ENCODE peak calls at places on chromosomes 5 and 9, in ten cellular contexts. N is A549, O is neuronal stem cell, H is caudate nucleus, I is endothelial cell of umbilical vein, T is psoas muscle, F is pancreas, Q is HL-60, B is gastrocnemius medialis, Z is heart right ventricle. A is an unnamed sample.

GRCh38 chr9:133234577-133235322 is 25.7 kb upstream of the OBP2B start:
- DNase-seq in N (no peak), O (no peak), H (no peak), I (no peak), T (no peak), F (no peak), Q (no peak), B (no peak), Z (no peak), A (no peak)

GRCh38 chr5:78992136-78992535 is 7.0 kb upstream of the ARSB start:
- DNase-seq in N (no peak), O (no peak), H (no peak), I (no peak), T (no peak), F (no peak), Q (peak; percentile 12), B (no peak), Z (no peak), A (no peak)

GRCh38 chr5:143921525-143922311 is 109.8 kb downstream of the HMHB1 start:
- DNase-seq in N (peak; percentile 44), O (no peak), H (no peak), I (peak; percentile 31), T (no peak), F (no peak), Q (no peak), B (no peak), Z (no peak), A (no peak)

GRCh38 chr5:167580608-167581007 is 710.8 kb upstream of the WWC1 start:
- DNase-seq in N (no peak), O (no peak), H (no peak), I (no peak), T (no peak), F (no peak), Q (no peak), B (no peak), Z (no peak), A (no peak)

GRCh38 chr9:93324191-93324834 is 127.2 kb upstream of the FAM120A start:
- DNase-seq in N (no peak), O (no peak), H (no peak), I (no peak), T (no peak), F (no peak), Q (no peak), B (no peak), Z (no peak), A (no peak)

GRCh38 chr5:139108056-139108811 is 89.9 kb downstream of the SIL1 start:
- DNase-seq in N (no peak), O (no peak), H (no peak), I (no peak), T (no peak), F (peak; percentile 46), Q (no peak), B (no peak), Z (no peak), A (no peak)

GRCh38 chr5:176646049-176646706 is 1.1 kb upstream of the TSPAN17 start:
- DNase-seq in N (no peak), O (no peak), H (no peak), I (no peak), T (no peak), F (no peak), Q (no peak), B (no peak), Z (no peak), A (no peak)

GRCh38 chr5:57032151-57032551 is 80.2 kb upstream of the MIER3 start:
- DNase-seq in N (peak; percentile 60), O (no peak), H (no peak), I (no peak), T (no peak), F (no peak), Q (no peak), B (no peak), Z (no peak), A (peak; percentile 75)

GRCh38 chr5:55622460-55622859 is 87.7 kb upstream of the PLPP1 start:
- DNase-seq in N (no peak), O (no peak), H (no peak), I (no peak), T (no peak), F (no peak), Q (no peak), B (no peak), Z (no peak), A (no peak)

GRCh38 chr5:55620781-55621180 is 86.0 kb upstream of the PLPP1 start:
- DNase-seq in N (no peak), O (no peak), H (no peak), I (no peak), T (no peak), F (no peak), Q (no peak), B (no peak), Z (no peak), A (no peak)

GRCh38 chr5:55618318-55618717 is 83.6 kb upstream of the PLPP1 start:
- DNase-seq in N (no peak), O (no peak), H (no peak), I (no peak), T (no peak), F (no peak), Q (no peak), B (no peak), Z (no peak), A (no peak)

GRCh38 chr5:55621218-55621617 is 86.5 kb upstream of the PLPP1 start:
- DNase-seq in N (no peak), O (no peak), H (no peak), I (no peak), T (no peak), F (no peak), Q (no peak), B (no peak), Z (no peak), A (no peak)

DNA sequence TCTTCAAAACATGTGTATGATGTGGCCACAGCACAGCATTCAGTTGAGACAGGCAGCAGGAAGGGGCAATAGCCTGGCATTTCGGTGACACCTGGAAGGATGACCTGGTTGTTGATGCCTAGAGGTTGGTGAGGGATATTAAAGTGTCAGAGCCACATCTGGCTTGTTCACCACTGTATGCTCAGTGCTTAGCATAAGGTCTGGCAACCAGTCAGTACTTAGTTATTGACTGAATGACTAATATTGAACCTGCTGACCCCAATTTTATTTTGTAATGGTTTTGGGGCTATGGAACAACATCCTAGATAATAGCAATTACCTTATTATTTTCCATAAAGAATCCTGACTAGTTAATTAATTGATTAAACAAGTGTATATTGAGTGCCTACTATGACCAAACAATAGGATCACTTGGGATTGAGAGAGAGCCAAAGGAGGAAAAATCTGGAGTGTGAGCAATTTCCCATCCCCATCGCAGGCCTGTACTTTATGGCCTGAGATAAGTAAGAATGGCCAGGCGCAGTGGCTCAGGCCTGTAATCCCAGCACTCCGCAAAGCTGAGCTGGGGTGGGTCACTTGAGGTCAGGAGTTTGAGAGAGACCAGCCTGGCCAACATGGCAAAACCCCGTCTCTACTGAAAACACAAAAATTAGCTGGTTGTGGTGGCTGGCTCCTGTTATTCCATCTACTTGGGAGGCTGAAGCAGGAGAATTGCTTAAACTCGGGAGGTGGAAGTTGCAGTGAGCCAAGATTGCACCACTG is 85.4 kb upstream of the PLPP1 start:
- DNase-seq in N (no peak), O (no peak), H (no peak), I (no peak), T (no peak), F (no peak), Q (peak; percentile 20), B (no peak), Z (no peak), A (no peak)
- H3K27ac ChIP-seq in N (no peak overlapping the region), O (no peak overlapping the region), H (no peak overlapping the region), I (no peak overlapping the region), T (no peak overlapping the region), F (no peak overlapping the region), Q (no peak overlapping the region), B (no peak overlapping the region), Z (no peak overlapping the region), A (peak overlapping the region; percentile 31)

GRCh38 chr5:142871056-142871879 is 101.1 kb downstream of the ARHGAP26 start:
- DNase-seq in N (no peak), O (no peak), H (peak; percentile 13), I (no peak), T (no peak), F (peak; percentile 40), Q (no peak), B (no peak), Z (no peak), A (peak; percentile 82)
- H3K27ac ChIP-seq in N (peak overlapping the region; percentile 82), O (no peak overlapping the region), H (peak overlapping the region; percentile 83), I (no peak overlapping the region), T (no peak overlapping the region), F (peak overlapping the region; percentile 64), Q (no peak overlapping the region), B (no peak overlapping the region), Z (no peak overlapping the region), A (peak overlapping the region; percentile 84)

GRCh38 chr5:142325677-142326479 is 1.1 kb upstream of the SPRY4 start:
- DNase-seq in N (peak; percentile 90), O (peak; percentile 70), H (no peak), I (peak; percentile 19), T (no peak), F (peak; percentile 24), Q (no peak), B (no peak), Z (peak; percentile 70), A (no peak)

GRCh38 chr5:142322747-142323479 is 1.9 kb downstream of the SPRY4 start:
- DNase-seq in N (no peak), O (peak; percentile 14), H (no peak), I (peak; percentile 9), T (no peak), F (no peak), Q (peak; percentile 34), B (peak; percentile 23), Z (no peak), A (peak; percentile 56)

GRCh38 chr5:142324871-142325676 is at the start of gene SPRY4:
- DNase-seq in N (peak; percentile 93), O (peak; percentile 99), H (peak; percentile 84), I (peak; percentile 98), T (peak; percentile 95), F (peak; percentile 76), Q (peak; percentile 87), B (peak; percentile 71), Z (peak; percentile 94), A (peak; percentile 60)

GRCh38 chr5:142323480-142324376 is 1.1 kb downstream of the SPRY4 start:
- DNase-seq in N (peak; percentile 15), O (peak; percentile 11), H (no peak), I (peak; percentile 46), T (no peak), F (no peak), Q (peak; percentile 41), B (no peak), Z (no peak), A (no peak)

DNA sequence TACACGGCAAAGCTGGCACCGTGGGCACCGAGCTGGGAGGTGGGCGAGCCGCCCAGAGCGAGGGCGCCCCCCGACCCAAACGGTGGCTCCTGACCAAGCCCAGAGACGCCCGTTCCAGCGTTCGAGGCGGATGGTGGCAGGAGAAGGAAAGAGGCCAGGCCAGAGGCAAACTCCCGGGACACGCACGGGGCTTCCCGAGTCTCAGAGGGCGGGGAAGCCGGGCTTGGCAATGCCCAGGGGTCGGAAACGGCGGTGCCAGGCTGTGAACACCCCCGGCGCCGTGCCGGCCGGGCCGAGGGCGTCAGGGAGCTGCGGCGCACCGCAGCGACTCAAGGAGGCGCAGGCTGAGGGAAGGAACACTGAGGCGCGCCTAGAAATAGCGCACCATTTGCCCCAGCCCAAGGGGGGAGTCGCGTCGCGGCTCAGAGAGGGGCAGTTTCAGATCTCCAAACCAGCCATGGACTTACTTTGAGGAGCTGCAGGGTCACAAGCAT is 397 bp downstream of the SPRY4 start:
- DNase-seq in N (peak; percentile 60), O (no peak), H (no peak), I (no peak), T (no peak), F (no peak), Q (no peak), B (no peak), Z (no peak), A (no peak)
- H3K27ac ChIP-seq in N (peak overlapping the region; percentile 100), O (peak overlapping the region; percentile 91), H (peak overlapping the region; percentile 58), I (peak overlapping the region; percentile 88), T (peak overlapping the region; percentile 77), F (peak overlapping the region; percentile 60), Q (peak overlapping the region; percentile 7), B (peak overlapping the region; percentile 77), Z (peak overlapping the region; percentile 92), A (peak overlapping the region; percentile 95)

GRCh38 chr9:96874947-96875459 is 20.7 kb upstream of the ZNF782 start:
- DNase-seq in N (peak; percentile 35), O (no peak), H (peak; percentile 33), I (peak; percentile 73), T (peak; percentile 55), F (peak; percentile 83), Q (no peak), B (peak; percentile 73), Z (no peak), A (peak; percentile 36)
- H3K27ac ChIP-seq in N (peak overlapping the region; percentile 90), O (no peak overlapping the region), H (peak overlapping the region; percentile 79), I (peak overlapping the region; percentile 83), T (peak overlapping the region; percentile 86), F (peak overlapping the region; percentile 98), Q (no peak overlapping the region), B (peak overlapping the region; percentile 96), Z (peak overlapping the region; percentile 64), A (peak overlapping the region; percentile 57)

A was measured in Peyer's patch.